ENCODE peak calls at places on chromosomes 16 and 17, in five cellular contexts. One of them, this sample, is unnamed.

GRCh38 chr17:65627892-65628622 is 66.6 kb upstream of the AXIN2 start:
- DNase-seq in cardiac muscle cell: no peak
- DNase-seq in small intestine: peak; percentile 68
- DNase-seq in progenitor cell of endocrine pancreas: no peak
- DNase-seq in Kasumi-1: no peak
- DNase-seq in this sample: peak; percentile 69

GRCh38 chr17:81440511-81441244 is 45.4 kb downstream of the BAHCC1 start:
- DNase-seq in small intestine: no peak
- DNase-seq in progenitor cell of endocrine pancreas: peak; percentile 68
- DNase-seq in Kasumi-1: peak; percentile 35
- DNase-seq in cardiac muscle cell: peak; percentile 68
- DNase-seq in this sample: peak; percentile 52

GRCh38 chr17:74529243-74529642 is 2.0 kb downstream of the CD300LB start:
- DNase-seq in progenitor cell of endocrine pancreas: no peak
- DNase-seq in small intestine: no peak
- DNase-seq in cardiac muscle cell: no peak
- DNase-seq in Kasumi-1: no peak
- DNase-seq in this sample: no peak

GRCh38 chr16:71358464-71359031 is at the start of gene CALB2:
- DNase-seq in small intestine: peak; percentile 49
- DNase-seq in progenitor cell of endocrine pancreas: peak; percentile 75
- DNase-seq in cardiac muscle cell: peak; percentile 84
- DNase-seq in Kasumi-1: peak; percentile 44
- DNase-seq in this sample: peak; percentile 51

GRCh38 chr16:2712546-2712945 is 7.5 kb downstream of the PRSS27 start:
- DNase-seq in small intestine: no peak
- DNase-seq in cardiac muscle cell: no peak
- DNase-seq in progenitor cell of endocrine pancreas: no peak
- DNase-seq in Kasumi-1: no peak
- DNase-seq in this sample: no peak

GRCh38 chr16:81583893-81584705 is 139.5 kb downstream of the CMIP start:
- DNase-seq in progenitor cell of endocrine pancreas: no peak
- DNase-seq in Kasumi-1: no peak
- DNase-seq in small intestine: peak; percentile 95
- DNase-seq in cardiac muscle cell: no peak
- DNase-seq in this sample: peak; percentile 45

GRCh38 chr16:78340590-78340989 is 241.1 kb downstream of the WWOX start:
- DNase-seq in cardiac muscle cell: no peak
- DNase-seq in small intestine: no peak
- DNase-seq in Kasumi-1: no peak
- DNase-seq in progenitor cell of endocrine pancreas: no peak
- DNase-seq in this sample: no peak

GRCh38 chr17:81831957-81832607 is 1.0 kb downstream of the MCRIP1 start:
- DNase-seq in Kasumi-1: peak; percentile 67
- DNase-seq in small intestine: no peak
- DNase-seq in cardiac muscle cell: no peak
- DNase-seq in progenitor cell of endocrine pancreas: no peak
- DNase-seq in this sample: peak; percentile 13

GRCh38 chr16:80932725-80933124 is 74.0 kb downstream of the CMC2 start:
- DNase-seq in Kasumi-1: no peak
- DNase-seq in progenitor cell of endocrine pancreas: no peak
- DNase-seq in cardiac muscle cell: no peak
- DNase-seq in small intestine: no peak
- DNase-seq in this sample: peak; percentile 100

GRCh38 chr17:77449908-77450741 is 309.4 kb downstream of the SEC14L1 start:
- DNase-seq in cardiac muscle cell: peak; percentile 59
- DNase-seq in Kasumi-1: no peak
- DNase-seq in progenitor cell of endocrine pancreas: no peak
- DNase-seq in small intestine: peak; percentile 89
- DNase-seq in this sample: peak; percentile 46

GRCh38 chr17:45050680-45051059 is 762 bp downstream of the DCAKD start:
- DNase-seq in small intestine: peak; percentile 54
- DNase-seq in cardiac muscle cell: no peak
- DNase-seq in progenitor cell of endocrine pancreas: no peak
- DNase-seq in Kasumi-1: peak; percentile 41
- DNase-seq in this sample: peak; percentile 32

This sample was measured in lung microvascular endothelial cell.